ENCODE peak calls at places on chromosome 11, in eight cellular contexts. H is NCI-H1417; J is PC-3; X is NCI-H2029; W is stimulated activated CD8-positive, alpha-beta memory T cell treated with anti-CD3 and anti-CD28 coated beads, Interleukin-7, amount 100 ng/mL, for 1 hour; F is skeletal muscle cell; B is NCI-H1092 treated with DMSO at 0.1 percent for 48 hours; V is SJSA1. U is an unnamed sample.

GRCh38 chr11:46357483-46357936 is 10.2 kb downstream of the DGKZ start:
- DNase-seq in X (no peak), B (no peak), H (no peak), F (no peak), W (no peak), J (no peak), V (no peak), U (peak; percentile 91)

GRCh38 chr11:75879737-75880136 is 64.7 kb downstream of the UVRAG start:
- DNase-seq in V (no peak), H (no peak), F (no peak), X (no peak), W (no peak), B (no peak), J (no peak), U (no peak)

GRCh38 chr11:27460571-27460970 is 12.0 kb downstream of the LGR4 start:
- DNase-seq in V (no peak), W (no peak), B (no peak), X (no peak), F (no peak), H (no peak), J (no peak), U (peak; percentile 28)

GRCh38 chr11:73019996-73020395 is 122.1 kb downstream of the FCHSD2 start:
- DNase-seq in X (no peak), F (no peak), B (no peak), V (no peak), W (no peak), J (no peak), H (no peak), U (no peak)

GRCh38 chr11:131385763-131386394 is 15.5 kb downstream of the NTM start:
- DNase-seq in J (no peak), V (no peak), B (no peak), W (no peak), X (no peak), F (no peak), H (no peak), U (no peak)

GRCh38 chr11:73366265-73366610 is 10.0 kb upstream of the RELT start:
- DNase-seq in W (no peak), H (no peak), B (no peak), J (no peak), V (no peak), F (no peak), X (no peak), U (no peak)

GRCh38 chr11:112042161-112042960 is 17.2 kb downstream of the DLAT start:
- DNase-seq in H (no peak), B (no peak), W (no peak), V (no peak), F (no peak), X (no peak), J (peak; percentile 41), U (no peak)

GRCh38 chr11:125950696-125951645 is 5.1 kb downstream of the VSIG10L2 start:
- DNase-seq in X (no peak), W (no peak), H (no peak), B (no peak), F (peak; percentile 27), J (no peak), V (no peak), U (peak; percentile 56)

GRCh38 chr11:12556788-12557384 is 117.3 kb upstream of the TEAD1 start:
- DNase-seq in J (peak; percentile 63), F (peak; percentile 89), X (no peak), W (no peak), H (no peak), B (no peak), V (peak; percentile 89), U (peak; percentile 65)

GRCh38 chr11:47244664-47245350 is 3.8 kb downstream of the ACP2 start:
- DNase-seq in H (no peak), B (no peak), V (no peak), W (no peak), F (no peak), X (no peak), J (no peak), U (no peak)

GRCh38 chr11:19013181-19013857 is 47.2 kb downstream of the MRGPRX2 start:
- DNase-seq in F (no peak), X (no peak), W (no peak), H (no peak), V (no peak), J (peak; percentile 44), B (no peak), U (no peak)

GRCh38 chr11:94671553-94672366 is 96.4 kb upstream of the AMOTL1 start:
- DNase-seq in V (no peak), W (no peak), F (no peak), B (no peak), J (peak; percentile 66), X (no peak), H (no peak), U (no peak)

GRCh38 chr11:75450826-75451783 is 18.1 kb upstream of the KLHL35 start:
- DNase-seq in H (no peak), X (no peak), V (no peak), W (no peak), F (no peak), B (no peak), J (peak; percentile 37), U (no peak)

GRCh38 chr11:9264381-9265210 is 554 bp downstream of the DENND5A start:
- DNase-seq in V (peak; percentile 49), X (no peak), F (peak; percentile 65), B (peak; percentile 13), H (peak; percentile 31), J (peak; percentile 53), W (peak; percentile 8), U (peak; percentile 46)

GRCh38 chr11:34977039-34977906 is 60.9 kb downstream of the PDHX start:
- DNase-seq in X (no peak), B (no peak), H (no peak), F (no peak), J (peak; percentile 81), V (no peak), W (no peak), U (no peak)

GRCh38 chr11:129932385-129933067 is 37.1 kb upstream of the NFRKB start:
- DNase-seq in X (no peak), V (no peak), H (no peak), J (peak; percentile 28), B (no peak), W (no peak), F (no peak), U (no peak)

GRCh38 chr11:2090172-2091111 is 48.7 kb downstream of the IGF2 start:
- DNase-seq in J (no peak), F (no peak), X (no peak), H (no peak), W (no peak), B (no peak), V (peak; percentile 47), U (no peak)

GRCh38 chr11:36602143-36602542 is 4.1 kb upstream of the RAG2 start:
- DNase-seq in B (no peak), J (no peak), F (no peak), W (no peak), V (no peak), H (no peak), X (no peak), U (no peak)

GRCh38 chr11:10709299-10710086 is 15.9 kb upstream of the IRAG1 start:
- DNase-seq in V (no peak), W (no peak), J (no peak), B (no peak), H (no peak), X (no peak), F (no peak), U (no peak)

GRCh38 chr11:128695539-128696221 is 1.8 kb downstream of the FLI1 start:
- DNase-seq in J (no peak), B (no peak), V (no peak), H (no peak), X (no peak), W (no peak), F (no peak), U (no peak)

GRCh38 chr11:128902515-128903066 is 11.4 kb downstream of the KCNJ5 start:
- DNase-seq in J (no peak), H (no peak), B (no peak), V (no peak), W (no peak), X (no peak), F (no peak), U (no peak)

GRCh38 chr11:7143908-7144307 is 55.1 kb downstream of the RBMXL2 start:
- DNase-seq in V (no peak), H (no peak), F (no peak), X (peak; percentile 1), B (peak; percentile 9), W (no peak), J (peak; percentile 56), U (no peak)

GRCh38 chr11:123483058-123483457 is 53.0 kb downstream of the GRAMD1B start:
- DNase-seq in B (no peak), F (no peak), J (peak; percentile 95), H (no peak), W (no peak), X (no peak), V (no peak), U (no peak)

GRCh38 chr11:44564653-44565007 is 833 bp upstream of the CD82 start:
- DNase-seq in J (peak; percentile 60), W (no peak), H (no peak), B (peak; percentile 88), V (peak; percentile 84), F (peak; percentile 85), X (peak; percentile 74), U (peak; percentile 89)

GRCh38 chr11:60974726-60975125 is 3.2 kb downstream of the CD6 start:
- DNase-seq in H (no peak), W (no peak), F (no peak), B (no peak), J (no peak), X (no peak), V (no peak), U (no peak)

GRCh38 chr11:62054484-62055121 is 69.2 kb upstream of the INCENP start:
- DNase-seq in X (no peak), H (peak; percentile 20), B (peak; percentile 54), F (no peak), V (no peak), W (no peak), J (peak; percentile 95), U (peak; percentile 64)

GRCh38 chr11:1222491-1223345 is at the start of gene MUC5B:
- DNase-seq in X (no peak), W (no peak), H (no peak), F (no peak), J (peak; percentile 62), V (no peak), B (no peak), U (peak; percentile 72)

GRCh38 chr11:66915046-66915832 is 42.9 kb downstream of the PC start:
- DNase-seq in J (no peak), H (no peak), W (no peak), V (no peak), X (no peak), F (no peak), B (no peak), U (no peak)

GRCh38 chr11:46090375-46090774 is 30.9 kb downstream of the PHF21A start:
- DNase-seq in H (no peak), V (no peak), F (no peak), W (no peak), B (no peak), X (no peak), J (no peak), U (no peak)

GRCh38 chr11:77411717-77412441 is 62.0 kb downstream of the PAK1 start:
- DNase-seq in J (peak; percentile 87), H (peak; percentile 72), V (peak; percentile 74), B (peak; percentile 72), X (peak; percentile 64), W (peak; percentile 59), F (peak; percentile 60), U (peak; percentile 81)

GRCh38 chr11:27786331-27786730 is 86.1 kb upstream of the BDNF start:
- DNase-seq in F (no peak), J (no peak), X (no peak), H (no peak), V (no peak), W (no peak), B (no peak), U (no peak)

GRCh38 chr11:111635706-111636045 is 33.4 kb downstream of the SIK2 start:
- DNase-seq in J (no peak), B (peak; percentile 79), W (no peak), V (no peak), F (peak; percentile 39), X (peak; percentile 19), H (no peak), U (peak; percentile 28)

GRCh38 chr11:38598413-38598812 is 2000.4 kb upstream of the RAG2 start:
- DNase-seq in H (no peak), V (no peak), F (no peak), X (no peak), B (no peak), W (no peak), J (no peak), U (no peak)